ENCODE peak calls at places on chromosomes 16 and 17, in ten cellular contexts. Y, Z, B, K, C, M, P, G, U and W are unnamed samples.

GRCh38 chr16:56724191-56724590 is 5.7 kb upstream of the NUP93 start:
- DNase-seq in Z (no peak), M (no peak), K (no peak), C (no peak), P (no peak), Y (no peak), B (no peak), U (no peak), G (no peak), W (no peak)

GRCh38 chr17:28963841-28964240 is 12.5 kb upstream of the PHF12 start:
- DNase-seq in U (no peak), M (no peak), B (no peak), G (no peak), Y (no peak), Z (no peak), C (no peak), K (no peak), P (no peak), W (peak; percentile 10)

GRCh38 chr16:55711959-55712876 is 56.4 kb downstream of the SLC6A2 start:
- DNase-seq in B (no peak), Y (peak; percentile 55), C (peak; percentile 37), P (peak; percentile 66), U (peak; percentile 58), K (peak; percentile 40), Z (peak; percentile 31), G (peak; percentile 45), M (peak; percentile 50), W (no peak)

GRCh38 chr17:28247671-28248556 is 71.1 kb upstream of the TMEM97 start:
- DNase-seq in Y (no peak), P (no peak), M (no peak), C (no peak), U (no peak), Z (no peak), G (peak; percentile 8), K (no peak), B (no peak), W (no peak)

GRCh38 chr16:67438098-67438791 is 7.3 kb downstream of the HSD11B2 start:
- DNase-seq in Y (no peak), C (no peak), P (no peak), Z (no peak), U (no peak), K (no peak), M (no peak), B (no peak), G (no peak), W (no peak)

GRCh38 chr17:67568961-67569360 is 148.8 kb upstream of the NOL11 start:
- DNase-seq in C (no peak), Y (no peak), M (no peak), U (no peak), Z (no peak), G (no peak), P (no peak), K (no peak), B (no peak), W (no peak)

GRCh38 chr16:24273511-24273910 is 17.4 kb downstream of the CACNG3 start:
- DNase-seq in M (no peak), C (no peak), G (peak; percentile 17), B (no peak), K (no peak), Z (no peak), Y (no peak), P (no peak), U (peak; percentile 10), W (no peak)

GRCh38 chr16:102060-102855 is 24.2 kb downstream of the MPG start:
- DNase-seq in P (no peak), C (peak; percentile 68), M (peak; percentile 42), K (no peak), G (peak; percentile 31), U (no peak), B (no peak), Y (peak; percentile 80), Z (no peak), W (no peak)

GRCh38 chr17:48830840-48831548 is at the start of gene CALCOCO2:
- DNase-seq in C (peak; percentile 92), M (peak; percentile 98), Y (peak; percentile 93), U (peak; percentile 96), G (peak; percentile 89), Z (peak; percentile 94), K (peak; percentile 97), P (peak; percentile 97), B (peak; percentile 77), W (peak; percentile 97)

GRCh38 chr17:48831549-48831883 is 681 bp downstream of the CALCOCO2 start:
- DNase-seq in C (no peak), P (no peak), Z (no peak), Y (no peak), U (no peak), M (no peak), B (no peak), K (no peak), G (no peak), W (no peak)

GRCh38 chr17:48835971-48836370 is 5.1 kb downstream of the CALCOCO2 start:
- DNase-seq in C (no peak), M (no peak), U (no peak), P (peak; percentile 49), G (no peak), K (no peak), B (no peak), Y (no peak), Z (no peak), W (no peak)

GRCh38 chr17:48832491-48832890 is 1.7 kb downstream of the CALCOCO2 start:
- DNase-seq in C (no peak), G (no peak), K (no peak), B (no peak), M (no peak), U (no peak), Z (no peak), Y (no peak), P (no peak), W (no peak)

GRCh38 chr17:48834973-48835372 is 4.1 kb downstream of the CALCOCO2 start:
- DNase-seq in U (no peak), P (no peak), B (no peak), C (no peak), G (no peak), Y (no peak), K (no peak), M (no peak), Z (no peak), W (no peak)
- H3K4me1 ChIP-seq in U (peaks cover 16% of the 10 kb centered on the region), P (peaks cover 78% of the 10 kb centered on the region), B (peaks cover 74% of the 10 kb centered on the region), C (peaks cover 12% of the 10 kb centered on the region), G (peaks cover 7% of the 10 kb centered on the region), Y (peaks cover 14% of the 10 kb centered on the region), K (peaks cover 24% of the 10 kb centered on the region), M (peaks cover 76% of the 10 kb centered on the region), Z (peaks cover 13% of the 10 kb centered on the region), W (peaks cover 35% of the 10 kb centered on the region)

GRCh38 chr17:80687819-80688218 is 143.2 kb downstream of the RPTOR start:
- DNase-seq in Y (no peak), C (no peak), K (no peak), G (no peak), B (no peak), P (no peak), U (no peak), M (no peak), Z (no peak), W (no peak)

GRCh38 chr17:80692931-80693467 is 148.4 kb downstream of the RPTOR start:
- DNase-seq in P (no peak), Z (no peak), M (no peak), U (no peak), G (no peak), Y (no peak), B (no peak), K (no peak), C (no peak), W (no peak)

GRCh38 chr17:80691784-80692183 is 147.1 kb downstream of the RPTOR start:
- DNase-seq in P (no peak), C (no peak), G (no peak), Z (no peak), K (no peak), Y (no peak), U (no peak), B (no peak), M (no peak), W (no peak)

GRCh38 chr17:80693511-80693910 is 148.9 kb downstream of the RPTOR start:
- DNase-seq in P (no peak), Y (no peak), B (no peak), K (no peak), M (no peak), Z (no peak), G (no peak), C (no peak), U (no peak), W (no peak)

GRCh38 chr17:80688994-80689635 is 144.5 kb downstream of the RPTOR start:
- DNase-seq in C (no peak), U (no peak), Y (no peak), K (no peak), B (no peak), P (no peak), M (no peak), G (no peak), Z (no peak), W (no peak)
- H3K9me3 ChIP-seq in C (no peaks in the 10 kb centered on the region), U (no peaks in the 10 kb centered on the region), Y (no peaks in the 10 kb centered on the region), K (no peaks in the 10 kb centered on the region), B (no peaks in the 10 kb centered on the region), P (no peaks in the 10 kb centered on the region), M (no peaks in the 10 kb centered on the region), G (no peaks in the 10 kb centered on the region), Z (no peaks in the 10 kb centered on the region), W (no peaks in the 10 kb centered on the region)

GRCh38 chr17:32516940-32517711 is 30.3 kb downstream of the CDK5R1 start:
- DNase-seq in C (no peak), Z (no peak), P (no peak), U (no peak), B (no peak), M (no peak), Y (no peak), K (no peak), G (no peak), W (no peak)

GRCh38 chr17:32517982-32518381 is 31.2 kb downstream of the CDK5R1 start:
- DNase-seq in P (no peak), Y (no peak), Z (no peak), C (no peak), U (no peak), M (no peak), B (no peak), G (no peak), K (no peak), W (no peak)

GRCh38 chr17:32520737-32521399 is 34.1 kb downstream of the CDK5R1 start:
- DNase-seq in K (no peak), M (no peak), G (no peak), U (no peak), P (no peak), Y (no peak), B (no peak), Z (no peak), C (no peak), W (no peak)

GRCh38 chr17:32519769-32520701 is 33.2 kb downstream of the CDK5R1 start:
- DNase-seq in P (peak; percentile 30), G (no peak), U (no peak), C (no peak), M (no peak), B (no peak), Z (no peak), Y (no peak), K (peak; percentile 38), W (no peak)

GRCh38 chr17:32518856-32519768 is 32.3 kb downstream of the CDK5R1 start:
- DNase-seq in G (no peak), M (no peak), C (peak; percentile 22), B (no peak), U (no peak), P (peak; percentile 63), Y (peak; percentile 47), Z (no peak), K (peak; percentile 49), W (peak; percentile 48)
- TF ChIP-seq POLR2A in G (no peak), M (no peak), C (no peak), B (no peak), U (no peak), P (no peak), Y (no peak), Z (no peak), K (no peak), W (no peak)

DNA sequence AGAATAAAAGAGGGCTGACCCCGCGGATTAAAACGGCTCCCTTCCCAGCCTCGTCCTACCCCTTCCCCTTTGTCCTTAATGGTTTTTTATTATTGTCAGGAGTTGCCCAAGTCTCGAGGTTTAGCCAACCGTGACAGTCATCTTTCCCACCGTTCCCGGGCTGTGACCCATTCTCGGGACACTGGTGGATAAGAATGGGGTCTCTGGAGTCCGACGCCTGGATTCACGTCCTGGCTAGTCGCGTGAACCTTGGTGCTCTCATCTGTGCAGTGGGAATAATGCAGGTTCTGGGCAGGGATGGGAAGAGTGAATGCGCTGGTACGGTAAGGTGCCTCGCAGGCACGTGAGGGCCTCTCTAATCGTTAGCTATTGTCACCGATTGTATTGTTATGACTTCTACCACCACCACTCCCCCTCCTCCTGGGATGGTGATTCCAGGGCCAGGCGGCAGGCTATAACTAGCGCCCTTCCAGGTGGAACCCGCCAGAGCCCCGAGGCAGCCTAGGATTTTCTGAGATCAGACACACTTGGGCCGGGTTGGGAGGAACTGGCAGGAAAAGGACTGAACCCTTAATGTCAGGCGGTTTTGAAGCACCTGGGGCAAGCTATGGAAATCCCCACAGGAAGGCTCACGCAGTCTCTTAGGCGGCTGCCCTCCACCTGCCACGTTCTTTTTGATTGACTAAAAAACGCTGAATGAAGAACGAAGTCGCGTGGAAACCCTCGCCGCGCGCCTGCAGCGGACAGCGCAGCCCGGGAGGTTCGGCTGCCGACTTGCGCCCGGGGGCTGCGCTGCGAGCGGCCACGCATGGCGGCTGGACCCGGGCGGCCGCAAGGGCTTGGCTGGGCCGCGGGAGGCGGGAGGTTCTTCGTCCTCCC is 2.7 kb downstream of the HS3ST3B1 start:
- DNase-seq in Y (no peak), Z (no peak), C (no peak), G (no peak), K (no peak), U (no peak), P (no peak), M (no peak), B (no peak), W (no peak)
- H3K4me1 ChIP-seq in Y (peaks cover 8% of the 10 kb centered on the region), Z (peaks cover 28% of the 10 kb centered on the region), C (peaks cover 13% of the 10 kb centered on the region), G (peaks cover 8% of the 10 kb centered on the region), K (no peaks in the 10 kb centered on the region), U (peaks cover 26% of the 10 kb centered on the region), P (peaks cover 46% of the 10 kb centered on the region), M (peaks cover 60% of the 10 kb centered on the region), B (peaks cover 24% of the 10 kb centered on the region), W (peaks cover 24% of the 10 kb centered on the region)